ENCODE peak calls at places on chromosomes 1 and 21, in four cellular contexts. V is germinal center, M is AG08396, U is anterior cingulate cortex. E is an unnamed sample.

GRCh38 chr1:110620250-110620615 is 14.1 kb upstream of the KCNA2 start:
- DNase-seq in M (no peak), U (no peak), V (no peak), E (no peak)

GRCh38 chr1:18384477-18384876 is 96.3 kb upstream of the KLHDC7A start:
- DNase-seq in V (no peak), U (no peak), M (no peak), E (no peak)

GRCh38 chr1:6233376-6233775 is 2.4 kb downstream of the ICMT start:
- DNase-seq in V (no peak), U (no peak), M (no peak), E (no peak)

GRCh38 chr1:74613894-74614293 is 59.7 kb downstream of the ERICH3 start:
- DNase-seq in V (no peak), M (no peak), U (no peak), E (no peak)

GRCh38 chr1:12179111-12179519 is 12.3 kb downstream of the TNFRSF1B start:
- DNase-seq in V (no peak), U (no peak), M (peak), E (no peak)

GRCh38 chr1:12621346-12622320 is 3.6 kb upstream of the DHRS3 start:
- DNase-seq in M (no peak), U (no peak), V (no peak), E (no peak)

GRCh38 chr1:19861034-19861433 is 21.2 kb upstream of the OTUD3 start:
- DNase-seq in U (no peak), V (no peak), M (no peak), E (no peak)

GRCh38 chr1:24331961-24332673 is 13.0 kb downstream of the GRHL3 start:
- DNase-seq in V (no peak), U (no peak), M (no peak), E (no peak)

GRCh38 chr1:186648606-186649005 is 31.6 kb downstream of the PTGS2 start:
- DNase-seq in V (no peak), M (no peak), U (no peak), E (no peak)

GRCh38 chr1:243549108-243549507 is 293.3 kb downstream of the SDCCAG8 start:
- DNase-seq in U (no peak), M (peak), V (no peak), E (no peak)

GRCh38 chr21:35019631-35020032 is 29.5 kb downstream of the RUNX1 start:
- DNase-seq in V (no peak), M (no peak), U (no peak), E (no peak)

GRCh38 chr1:111904478-111905218 is 84.8 kb downstream of the KCND3 start:
- DNase-seq in M (no peak), V (no peak), U (peak), E (no peak)

GRCh38 chr1:172746091-172746949 is 87.4 kb downstream of the FASLG start:
- DNase-seq in U (no peak), V (peak), M (peak), E (peak)

GRCh38 chr21:14542638-14543037 is 3.5 kb downstream of the SAMSN1 start:
- DNase-seq in U (no peak), M (no peak), V (no peak), E (no peak)

GRCh38 chr1:1120866-1121563 is 5.1 kb upstream of the C1orf159 start:
- DNase-seq in U (no peak), V (no peak), M (no peak), E (peak)

GRCh38 chr1:230781596-230781995 is 34.4 kb downstream of the CAPN9 start:
- DNase-seq in M (no peak), V (no peak), U (no peak), E (no peak)

GRCh38 chr1:22472596-22472995 is 20.9 kb downstream of the ZBTB40 start:
- DNase-seq in M (peak), V (no peak), U (no peak), E (no peak)

GRCh38 chr1:58815680-58816071 is 31.8 kb upstream of the JUN start:
- DNase-seq in V (peak), U (no peak), M (peak), E (peak)

GRCh38 chr1:83760211-83760978 is 238.5 kb downstream of the TTLL7 start:
- DNase-seq in M (no peak), U (no peak), V (no peak), E (peak)

GRCh38 chr21:39961251-39961650 is 94.0 kb downstream of the PCP4 start:
- DNase-seq in U (no peak), M (no peak), V (no peak), E (no peak)

GRCh38 chr1:184387871-184388670 is 1.2 kb downstream of the C1orf21 start:
- DNase-seq in U (peak), V (peak), M (peak), E (peak)

GRCh38 chr1:40844079-40844478 is 18.1 kb downstream of the CITED4 start:
- DNase-seq in M (no peak), V (no peak), U (no peak), E (peak)

GRCh38 chr1:183506561-183506960 is 34.3 kb downstream of the SMG7 start:
- DNase-seq in V (no peak), U (no peak), M (no peak), E (no peak)

GRCh38 chr1:226934483-226935237 is 5.4 kb upstream of the COQ8A start:
- DNase-seq in M (no peak), U (no peak), V (no peak), E (no peak)

GRCh38 chr1:224333309-224333926 is 3.4 kb upstream of the NVL start:
- DNase-seq in V (peak), U (no peak), M (peak), E (peak)

GRCh38 chr1:31054349-31054748 is 11.2 kb downstream of the PUM1 start:
- DNase-seq in U (no peak), V (no peak), M (peak), E (no peak)

GRCh38 chr1:46134660-46135331 is 2.4 kb upstream of the PIK3R3 start:
- DNase-seq in M (peak), V (no peak), U (no peak), E (peak)

GRCh38 chr1:175373786-175374623 is 181.4 kb upstream of the KIAA0040 start:
- DNase-seq in M (peak), U (peak), V (peak), E (peak)